ENCODE peak calls at places on chromosomes 6 and 20, in six cellular contexts. Y is endothelial cell, N is ELR, H is EL, V is stomach, E is Caki2. Z is an unnamed sample.

GRCh38 chr6:41757268-41757667 is 10.1 kb upstream of the PGC start:
- DNase-seq in E (no peak), Y (no peak), N (no peak), V (no peak), H (no peak), Z (no peak)

GRCh38 chr6:113893866-113894265 is 36.7 kb downstream of the MARCKS start:
- DNase-seq in V (no peak), Y (no peak), E (no peak), H (no peak), N (no peak), Z (no peak)

GRCh38 chr20:49559411-49560081 is 8.4 kb downstream of the PTGIS start:
- DNase-seq in Y (no peak), E (no peak), H (peak; percentile 33), V (no peak), N (no peak), Z (no peak)

GRCh38 chr6:158645064-158646022 is 800 bp upstream of the DYNLT1 start:
- DNase-seq in E (peak; percentile 31), N (peak; percentile 65), H (no peak), Y (no peak), V (peak; percentile 14), Z (no peak)

GRCh38 chr6:33330736-33331135 is 13.2 kb upstream of the ZBTB22 start:
- DNase-seq in V (no peak), H (no peak), N (no peak), Y (no peak), E (no peak), Z (no peak)

GRCh38 chr6:163679012-163679660 is 264.6 kb downstream of the QKI start:
- DNase-seq in H (no peak), N (no peak), E (no peak), V (no peak), Y (no peak), Z (no peak)

GRCh38 chr6:118029967-118030366 is 122.9 kb downstream of the SLC35F1 start:
- DNase-seq in N (no peak), H (no peak), E (no peak), V (no peak), Y (no peak), Z (no peak)

GRCh38 chr6:56040271-56040670 is 164.9 kb upstream of the BMP5 start:
- DNase-seq in H (peak; percentile 4), N (peak; percentile 53), E (no peak), V (no peak), Y (no peak), Z (no peak)

GRCh38 chr6:124870611-124871201 is 91.5 kb upstream of the RNF217 start:
- DNase-seq in E (no peak), N (peak; percentile 65), V (no peak), Y (no peak), H (peak; percentile 31), Z (no peak)

GRCh38 chr6:168188974-168189678 is 110.1 kb upstream of the FRMD1 start:
- DNase-seq in N (no peak), E (no peak), H (no peak), V (peak; percentile 22), Y (no peak), Z (no peak)

GRCh38 chr6:33312361-33313104 is 1.3 kb downstream of the TAPBP start:
- DNase-seq in N (peak; percentile 81), V (peak; percentile 78), Y (peak; percentile 33), E (peak; percentile 75), H (peak; percentile 69), Z (peak; percentile 90)

GRCh38 chr6:161480416-161481165 is 206.7 kb upstream of the AGPAT4 start:
- DNase-seq in E (no peak), V (no peak), H (no peak), N (no peak), Y (no peak), Z (no peak)

GRCh38 chr6:25054469-25054868 is 118.7 kb upstream of the RIPOR2 start:
- DNase-seq in E (no peak), H (peak; percentile 75), N (peak; percentile 72), V (no peak), Y (no peak), Z (no peak)

GRCh38 chr6:151544453-151544852 is 50.6 kb downstream of the CCDC170 start:
- DNase-seq in E (no peak), Y (no peak), V (no peak), N (no peak), H (no peak), Z (no peak)

GRCh38 chr6:6583836-6584235 is 4.7 kb upstream of the LY86 start:
- DNase-seq in Y (no peak), N (no peak), H (no peak), V (no peak), E (no peak), Z (no peak)

GRCh38 chr6:71181565-71181964 is 107.0 kb upstream of the OGFRL1 start:
- DNase-seq in Y (no peak), N (peak; percentile 94), V (no peak), E (peak; percentile 66), H (peak; percentile 94), Z (no peak)

GRCh38 chr6:146388736-146389364 is 154.8 kb upstream of the RAB32 start:
- DNase-seq in E (peak; percentile 6), Y (no peak), N (no peak), V (no peak), H (no peak), Z (no peak)

GRCh38 chr6:25312034-25312620 is 33.0 kb downstream of the CARMIL1 start:
- DNase-seq in H (peak; percentile 75), N (peak; percentile 5), E (peak; percentile 16), Y (no peak), V (no peak), Z (no peak)

GRCh38 chr6:24775520-24776058 is 852 bp downstream of the GMNN start:
- DNase-seq in Y (no peak), E (no peak), H (peak; percentile 66), N (peak; percentile 74), V (no peak), Z (no peak)

GRCh38 chr20:36573798-36574277 is 441 bp downstream of the TGIF2 start:
- DNase-seq in Y (peak; percentile 37), E (no peak), H (peak; percentile 28), N (peak; percentile 41), V (peak; percentile 29), Z (peak; percentile 81)

GRCh38 chr6:24477070-24477469 is 12.3 kb downstream of the GPLD1 start:
- DNase-seq in E (no peak), Y (no peak), V (no peak), N (no peak), H (no peak), Z (no peak)

GRCh38 chr20:60749804-60750602 is 502.1 kb upstream of the CDH4 start:
- DNase-seq in Y (no peak), N (peak; percentile 18), E (no peak), V (no peak), H (no peak), Z (no peak)

GRCh38 chr20:5865604-5866003 is 84.7 kb downstream of the TRMT6 start:
- DNase-seq in E (no peak), V (no peak), H (no peak), N (no peak), Y (no peak), Z (no peak)

GRCh38 chr20:61120595-61121515 is 131.2 kb upstream of the CDH4 start:
- DNase-seq in E (peak; percentile 75), V (no peak), Y (peak; percentile 66), N (peak; percentile 90), H (peak; percentile 74), Z (no peak)

GRCh38 chr6:44084231-44085014 is 42.8 kb downstream of the MRPL14 start:
- DNase-seq in Y (no peak), E (no peak), V (no peak), N (no peak), H (no peak), Z (no peak)

GRCh38 chr6:124064317-124065113 is 260.9 kb downstream of the NKAIN2 start:
- DNase-seq in N (no peak), V (no peak), H (no peak), E (no peak), Y (no peak), Z (no peak)